ENCODE peak calls at places on chromosome 17, in nine cellular contexts. One of them, this sample, is unnamed.

GRCh38 chr17:83109793-83110645 is 30.6 kb downstream of the METRNL start:
- DNase-seq in cardiac muscle cell: peak
- DNase-seq in dorsolateral prefrontal cortex: no peak
- DNase-seq in HCT116: peak
- DNase-seq in ascending aorta: peak
- DNase-seq in A549: peak
- DNase-seq in heart right ventricle: peak
- DNase-seq in lung: peak
- DNase-seq in astrocyte: peak
- DNase-seq in this sample: peak

GRCh38 chr17:59329558-59330313 is 1.7 kb upstream of the YPEL2 start:
- DNase-seq in heart right ventricle: peak
- DNase-seq in cardiac muscle cell: peak
- DNase-seq in astrocyte: peak
- DNase-seq in HCT116: peak
- DNase-seq in ascending aorta: peak
- DNase-seq in dorsolateral prefrontal cortex: peak
- DNase-seq in A549: peak
- DNase-seq in lung: peak
- DNase-seq in this sample: peak

GRCh38 chr17:18205861-18206260 is 19.6 kb upstream of the LLGL1 start:
- DNase-seq in heart right ventricle: no peak
- DNase-seq in lung: no peak
- DNase-seq in astrocyte: no peak
- DNase-seq in ascending aorta: no peak
- DNase-seq in dorsolateral prefrontal cortex: no peak
- DNase-seq in A549: no peak
- DNase-seq in HCT116: no peak
- DNase-seq in cardiac muscle cell: no peak
- DNase-seq in this sample: no peak

GRCh38 chr17:15981208-15981607 is 18.3 kb downstream of the ZSWIM7 start:
- DNase-seq in ascending aorta: no peak
- DNase-seq in lung: no peak
- DNase-seq in astrocyte: no peak
- DNase-seq in cardiac muscle cell: no peak
- DNase-seq in heart right ventricle: no peak
- DNase-seq in A549: no peak
- DNase-seq in dorsolateral prefrontal cortex: no peak
- DNase-seq in HCT116: no peak
- DNase-seq in this sample: no peak

GRCh38 chr17:39674702-39675389 is 6.6 kb downstream of the PNMT start:
- DNase-seq in HCT116: no peak
- DNase-seq in heart right ventricle: peak
- DNase-seq in cardiac muscle cell: peak
- DNase-seq in lung: no peak
- DNase-seq in ascending aorta: no peak
- DNase-seq in astrocyte: no peak
- DNase-seq in dorsolateral prefrontal cortex: no peak
- DNase-seq in A549: no peak
- DNase-seq in this sample: no peak

GRCh38 chr17:77869665-77870132 is 88.8 kb upstream of the TNRC6C start:
- DNase-seq in dorsolateral prefrontal cortex: no peak
- DNase-seq in astrocyte: no peak
- DNase-seq in heart right ventricle: no peak
- DNase-seq in cardiac muscle cell: no peak
- DNase-seq in HCT116: no peak
- DNase-seq in lung: peak
- DNase-seq in ascending aorta: no peak
- DNase-seq in A549: no peak
- DNase-seq in this sample: no peak

GRCh38 chr17:77681820-77682219 is 276.7 kb upstream of the TNRC6C start:
- DNase-seq in dorsolateral prefrontal cortex: peak
- DNase-seq in A549: no peak
- DNase-seq in ascending aorta: peak
- DNase-seq in lung: no peak
- DNase-seq in astrocyte: no peak
- DNase-seq in cardiac muscle cell: no peak
- DNase-seq in HCT116: no peak
- DNase-seq in heart right ventricle: peak
- DNase-seq in this sample: no peak

GRCh38 chr17:43094129-43094834 is 30.9 kb downstream of the BRCA1 start:
- DNase-seq in heart right ventricle: no peak
- DNase-seq in A549: no peak
- DNase-seq in ascending aorta: peak
- DNase-seq in dorsolateral prefrontal cortex: no peak
- DNase-seq in astrocyte: peak
- DNase-seq in lung: no peak
- DNase-seq in cardiac muscle cell: no peak
- DNase-seq in HCT116: no peak
- DNase-seq in this sample: no peak

GRCh38 chr17:71635187-71635586 is 485.6 kb upstream of the SOX9 start:
- DNase-seq in HCT116: no peak
- DNase-seq in cardiac muscle cell: no peak
- DNase-seq in astrocyte: no peak
- DNase-seq in dorsolateral prefrontal cortex: no peak
- DNase-seq in A549: no peak
- DNase-seq in lung: no peak
- DNase-seq in heart right ventricle: no peak
- DNase-seq in ascending aorta: no peak
- DNase-seq in this sample: no peak

GRCh38 chr17:1067282-1067956 is 70.5 kb downstream of the TIMM22 start:
- DNase-seq in ascending aorta: no peak
- DNase-seq in lung: peak
- DNase-seq in heart right ventricle: peak
- DNase-seq in dorsolateral prefrontal cortex: no peak
- DNase-seq in A549: peak
- DNase-seq in astrocyte: peak
- DNase-seq in HCT116: no peak
- DNase-seq in cardiac muscle cell: no peak
- DNase-seq in this sample: no peak

GRCh38 chr17:16255481-16255901 is 38.5 kb downstream of the PIGL start:
- DNase-seq in dorsolateral prefrontal cortex: peak
- DNase-seq in lung: peak
- DNase-seq in heart right ventricle: peak
- DNase-seq in astrocyte: peak
- DNase-seq in cardiac muscle cell: peak
- DNase-seq in A549: no peak
- DNase-seq in HCT116: no peak
- DNase-seq in ascending aorta: peak
- DNase-seq in this sample: no peak

GRCh38 chr17:46832306-46832895 is 13.9 kb upstream of the WNT3 start:
- DNase-seq in cardiac muscle cell: no peak
- DNase-seq in dorsolateral prefrontal cortex: no peak
- DNase-seq in heart right ventricle: no peak
- DNase-seq in ascending aorta: no peak
- DNase-seq in HCT116: no peak
- DNase-seq in A549: no peak
- DNase-seq in astrocyte: no peak
- DNase-seq in lung: no peak
- DNase-seq in this sample: no peak

GRCh38 chr17:13420294-13421277 is 181.1 kb downstream of the HS3ST3A1 start:
- DNase-seq in A549: no peak
- DNase-seq in cardiac muscle cell: no peak
- DNase-seq in heart right ventricle: no peak
- DNase-seq in lung: no peak
- DNase-seq in ascending aorta: no peak
- DNase-seq in astrocyte: peak
- DNase-seq in HCT116: no peak
- DNase-seq in dorsolateral prefrontal cortex: no peak
- DNase-seq in this sample: peak

GRCh38 chr17:72192409-72193192 is 71.8 kb downstream of the SOX9 start:
- DNase-seq in astrocyte: peak
- DNase-seq in heart right ventricle: peak
- DNase-seq in A549: no peak
- DNase-seq in lung: peak
- DNase-seq in dorsolateral prefrontal cortex: no peak
- DNase-seq in cardiac muscle cell: no peak
- DNase-seq in HCT116: no peak
- DNase-seq in ascending aorta: peak
- DNase-seq in this sample: peak

GRCh38 chr17:61757168-61757567 is 106.2 kb downstream of the BRIP1 start:
- DNase-seq in A549: no peak
- DNase-seq in cardiac muscle cell: no peak
- DNase-seq in astrocyte: no peak
- DNase-seq in heart right ventricle: no peak
- DNase-seq in HCT116: no peak
- DNase-seq in lung: no peak
- DNase-seq in ascending aorta: no peak
- DNase-seq in dorsolateral prefrontal cortex: no peak
- DNase-seq in this sample: no peak

GRCh38 chr17:78488156-78488555 is 89.0 kb downstream of the DNAH17 start:
- DNase-seq in ascending aorta: no peak
- DNase-seq in lung: no peak
- DNase-seq in HCT116: no peak
- DNase-seq in cardiac muscle cell: no peak
- DNase-seq in heart right ventricle: no peak
- DNase-seq in dorsolateral prefrontal cortex: no peak
- DNase-seq in A549: no peak
- DNase-seq in astrocyte: no peak
- DNase-seq in this sample: no peak

GRCh38 chr17:10673318-10673717 is 16.2 kb upstream of the MYH3 start:
- DNase-seq in A549: no peak
- DNase-seq in HCT116: no peak
- DNase-seq in lung: no peak
- DNase-seq in dorsolateral prefrontal cortex: no peak
- DNase-seq in astrocyte: no peak
- DNase-seq in cardiac muscle cell: no peak
- DNase-seq in ascending aorta: no peak
- DNase-seq in heart right ventricle: no peak
- DNase-seq in this sample: no peak

GRCh38 chr17:4790705-4791088 is 1.9 kb downstream of the GLTPD2 start:
- DNase-seq in heart right ventricle: no peak
- DNase-seq in dorsolateral prefrontal cortex: no peak
- DNase-seq in astrocyte: no peak
- DNase-seq in ascending aorta: no peak
- DNase-seq in HCT116: no peak
- DNase-seq in A549: no peak
- DNase-seq in cardiac muscle cell: no peak
- DNase-seq in lung: no peak
- DNase-seq in this sample: no peak
- H3K27ac ChIP-seq in heart right ventricle: peak
- H3K27ac ChIP-seq in dorsolateral prefrontal cortex: peak
- H3K27ac ChIP-seq in astrocyte: peak
- H3K27ac ChIP-seq in ascending aorta: peak
- H3K27ac ChIP-seq in HCT116: peak
- H3K27ac ChIP-seq in A549: peak
- H3K27ac ChIP-seq in cardiac muscle cell: no peak
- H3K27ac ChIP-seq in lung: peak
- H3K27ac ChIP-seq in this sample: peak

GRCh38 chr17:57911021-57911420 is 44.2 kb downstream of the CUEDC1 start:
- DNase-seq in HCT116: no peak
- DNase-seq in dorsolateral prefrontal cortex: no peak
- DNase-seq in cardiac muscle cell: no peak
- DNase-seq in astrocyte: no peak
- DNase-seq in heart right ventricle: no peak
- DNase-seq in A549: no peak
- DNase-seq in lung: no peak
- DNase-seq in ascending aorta: no peak
- DNase-seq in this sample: no peak
- H3K27ac ChIP-seq in HCT116: no peak
- H3K27ac ChIP-seq in dorsolateral prefrontal cortex: peak
- H3K27ac ChIP-seq in cardiac muscle cell: no peak
- H3K27ac ChIP-seq in astrocyte: no peak
- H3K27ac ChIP-seq in heart right ventricle: peak
- H3K27ac ChIP-seq in A549: peak
- H3K27ac ChIP-seq in lung: peak
- H3K27ac ChIP-seq in ascending aorta: no peak
- H3K27ac ChIP-seq in this sample: no peak

DNA sequence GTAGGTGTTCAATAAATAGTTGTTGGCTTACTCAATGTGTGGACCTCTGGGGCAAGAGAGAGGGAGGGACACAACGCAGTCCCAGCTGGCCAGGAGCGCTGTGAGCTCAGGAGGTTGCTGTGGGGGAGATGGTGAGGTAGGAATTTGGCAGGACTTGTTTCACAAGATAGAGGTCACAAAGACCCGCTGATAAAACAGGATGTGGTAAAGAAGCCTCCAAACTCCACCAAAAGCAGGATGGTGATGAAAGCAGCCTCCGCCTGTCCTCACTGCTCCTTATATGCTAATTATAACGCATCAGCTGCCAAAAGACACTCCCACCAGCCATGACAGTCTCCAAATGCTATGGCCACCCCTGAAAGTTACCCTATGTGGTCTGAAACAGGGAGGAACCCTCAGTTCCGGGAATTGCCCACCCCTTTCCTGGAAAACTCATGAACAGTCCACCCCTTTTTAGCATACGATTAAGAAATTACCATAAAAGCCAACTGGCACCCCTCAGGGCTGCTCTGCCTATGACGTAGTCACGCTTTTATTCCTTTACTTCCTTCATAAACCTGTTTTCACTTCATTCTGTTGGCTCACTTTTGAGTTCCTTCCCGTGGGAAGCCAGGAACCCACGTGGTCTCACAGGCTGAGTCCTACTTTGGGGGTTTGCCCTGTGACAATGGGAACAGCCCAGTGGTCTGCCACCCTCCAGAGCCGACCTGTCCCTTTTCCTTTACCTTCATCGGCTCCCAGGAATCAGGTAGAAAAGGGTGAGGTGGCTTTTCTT is 5.3 kb upstream of the EIF4A3 start:
- DNase-seq in dorsolateral prefrontal cortex: no peak
- DNase-seq in lung: no peak
- DNase-seq in A549: no peak
- DNase-seq in astrocyte: peak
- DNase-seq in cardiac muscle cell: no peak
- DNase-seq in HCT116: no peak
- DNase-seq in heart right ventricle: no peak
- DNase-seq in ascending aorta: no peak
- DNase-seq in this sample: no peak
- H3K27ac ChIP-seq in dorsolateral prefrontal cortex: peak
- H3K27ac ChIP-seq in lung: peak
- H3K27ac ChIP-seq in A549: no peak
- H3K27ac ChIP-seq in astrocyte: peak
- H3K27ac ChIP-seq in cardiac muscle cell: no peak
- H3K27ac ChIP-seq in HCT116: no peak
- H3K27ac ChIP-seq in heart right ventricle: no peak
- H3K27ac ChIP-seq in ascending aorta: no peak
- H3K27ac ChIP-seq in this sample: no peak

DNA sequence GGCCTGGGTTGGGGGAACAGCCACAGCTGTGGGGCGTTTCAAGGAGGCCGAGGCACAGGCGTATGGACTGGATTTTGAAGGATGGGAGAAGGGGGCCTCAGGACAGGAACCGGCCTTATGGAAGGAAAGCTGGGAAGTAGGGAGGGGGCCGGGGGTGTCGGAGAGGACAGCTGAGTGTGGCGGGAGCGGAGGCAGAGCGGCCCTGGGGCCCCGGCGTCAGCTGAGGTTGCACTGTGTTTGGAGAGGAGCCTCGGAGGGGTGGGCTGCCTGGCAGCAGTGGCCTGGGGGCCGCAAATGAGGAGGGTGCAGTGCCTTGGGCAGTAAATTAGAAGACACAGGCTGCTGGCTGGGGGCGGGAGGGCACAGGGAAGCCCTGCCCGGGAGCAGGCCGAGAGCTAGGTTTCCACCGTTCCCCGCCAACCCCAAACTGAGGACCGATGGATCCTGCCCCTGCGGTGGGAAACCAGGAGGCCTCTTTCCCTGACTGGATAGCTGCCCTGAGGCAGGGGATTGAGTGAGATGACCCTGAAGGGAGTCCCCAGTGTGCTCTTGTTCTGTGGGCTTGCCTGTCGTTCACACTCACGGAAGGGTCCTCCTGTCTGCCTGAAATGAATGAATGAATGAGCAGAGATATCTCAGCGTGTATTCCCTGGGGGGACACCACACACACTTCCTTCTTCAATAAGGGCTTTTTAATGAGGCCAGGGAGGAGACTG is 18.5 kb downstream of the FOXJ1 start:
- DNase-seq in cardiac muscle cell: no peak
- DNase-seq in ascending aorta: no peak
- DNase-seq in HCT116: no peak
- DNase-seq in dorsolateral prefrontal cortex: no peak
- DNase-seq in astrocyte: no peak
- DNase-seq in heart right ventricle: no peak
- DNase-seq in lung: no peak
- DNase-seq in A549: no peak
- DNase-seq in this sample: no peak
- H3K27ac ChIP-seq in cardiac muscle cell: no peak
- H3K27ac ChIP-seq in ascending aorta: no peak
- H3K27ac ChIP-seq in HCT116: peak
- H3K27ac ChIP-seq in dorsolateral prefrontal cortex: no peak
- H3K27ac ChIP-seq in astrocyte: no peak
- H3K27ac ChIP-seq in heart right ventricle: no peak
- H3K27ac ChIP-seq in lung: no peak
- H3K27ac ChIP-seq in A549: peak
- H3K27ac ChIP-seq in this sample: no peak